ENCODE peak calls at places on chromosomes 1 and 21, in four cellular contexts. T is K562, J is HCT116, A is GM12878. C is an unnamed sample.

GRCh38 chr1:42931108-42931539 is 27.5 kb downstream of the SLC2A1 start:
- DNase-seq in A (peak; percentile 69), T (peak; percentile 76), J (no peak), C (no peak)

GRCh38 chr1:41618066-41618825 is 133.8 kb upstream of the EDN2 start:
- DNase-seq in T (no peak), A (no peak), J (no peak), C (no peak)

GRCh38 chr1:150233359-150234308 is 2.3 kb downstream of the ANP32E start:
- DNase-seq in T (no peak), J (no peak), A (no peak), C (peak; percentile 26)

GRCh38 chr21:33514234-33514633 is 22.7 kb upstream of the DNAJC28 start:
- DNase-seq in A (no peak), T (no peak), J (no peak), C (no peak)

GRCh38 chr1:116325922-116326321 is 47.1 kb upstream of the ATP1A1 start:
- DNase-seq in J (no peak), A (no peak), T (no peak), C (no peak)

GRCh38 chr1:202961220-202961880 is 3.2 kb upstream of the ADIPOR1 start:
- DNase-seq in T (no peak), A (no peak), J (no peak), C (no peak)

GRCh38 chr1:43836267-43836951 is 97.2 kb upstream of the ARTN start:
- DNase-seq in T (peak; percentile 70), J (no peak), A (peak; percentile 88), C (no peak)

GRCh38 chr1:229221106-229222019 is 49.5 kb upstream of the RAB4A start:
- DNase-seq in J (no peak), T (no peak), A (no peak), C (peak; percentile 34)

GRCh38 chr1:188489336-188490112 is 1660.8 kb downstream of the PLA2G4A start:
- DNase-seq in J (peak; percentile 66), T (no peak), A (no peak), C (no peak)

GRCh38 chr1:246110343-246111219 is 396.5 kb downstream of the SMYD3 start:
- DNase-seq in J (no peak), T (peak; percentile 80), A (no peak), C (no peak)

GRCh38 chr1:108704501-108704900 is 8.2 kb upstream of the FNDC7 start:
- DNase-seq in A (no peak), T (no peak), J (no peak), C (no peak)

GRCh38 chr1:91997607-91998195 is 32.1 kb upstream of the EPHX4 start:
- DNase-seq in J (peak; percentile 33), T (no peak), A (peak; percentile 1), C (no peak)

GRCh38 chr1:239058190-239058589 is 328.2 kb upstream of the CHRM3 start:
- DNase-seq in J (no peak), T (no peak), A (no peak), C (no peak)

GRCh38 chr1:226603976-226604845 is 55.6 kb downstream of the STUM start:
- DNase-seq in A (no peak), T (peak; percentile 31), J (no peak), C (peak; percentile 50)

GRCh38 chr1:37919277-37919676 is 27.6 kb downstream of the INPP5B start:
- DNase-seq in T (peak; percentile 57), A (no peak), J (peak; percentile 24), C (no peak)

GRCh38 chr21:36456714-36457399 is 23.1 kb downstream of the CLDN14 start:
- DNase-seq in T (no peak), A (no peak), J (no peak), C (no peak)

GRCh38 chr1:210072129-210072528 is 134.1 kb downstream of the SYT14 start:
- DNase-seq in A (no peak), T (no peak), J (no peak), C (no peak)

GRCh38 chr21:31993826-31994791 is 121.3 kb downstream of the HUNK start:
- DNase-seq in J (no peak), A (no peak), T (no peak), C (no peak)

GRCh38 chr1:190679032-190679431 is 201.4 kb upstream of the BRINP3 start:
- DNase-seq in T (no peak), J (no peak), A (no peak), C (no peak)

GRCh38 chr1:79207786-79208185 is 201.3 kb upstream of the ADGRL4 start:
- DNase-seq in J (no peak), A (no peak), T (no peak), C (no peak)

GRCh38 chr1:19045898-19046889 is 89.7 kb upstream of the IFFO2 start:
- DNase-seq in T (no peak), A (no peak), J (no peak), C (no peak)

GRCh38 chr1:10835423-10836421 is 39.3 kb upstream of the CASZ1 start:
- DNase-seq in A (no peak), T (peak; percentile 96), J (peak; percentile 49), C (peak; percentile 87)

GRCh38 chr1:6971048-6971447 is 185.8 kb downstream of the CAMTA1 start:
- DNase-seq in A (no peak), J (no peak), T (no peak), C (no peak)

GRCh38 chr1:114015075-114015474 is 35.8 kb downstream of the OLFML3 start:
- DNase-seq in T (no peak), A (no peak), J (peak; percentile 45), C (no peak)

GRCh38 chr1:172673761-172674160 is 14.9 kb downstream of the FASLG start:
- DNase-seq in T (no peak), J (no peak), A (no peak), C (no peak)

GRCh38 chr1:19010995-19011696 is 54.7 kb upstream of the IFFO2 start:
- DNase-seq in J (peak; percentile 94), A (peak; percentile 43), T (no peak), C (peak; percentile 69)

GRCh38 chr1:226722240-226722900 is 16.7 kb downstream of the ITPKB start:
- DNase-seq in A (no peak), J (no peak), T (no peak), C (no peak)

GRCh38 chr1:234589064-234589765 is 20.8 kb downstream of the IRF2BP2 start:
- DNase-seq in A (no peak), T (no peak), J (no peak), C (no peak)

GRCh38 chr1:45883633-45884032 is 80.2 kb downstream of the MAST2 start:
- DNase-seq in J (no peak), A (no peak), T (no peak), C (no peak)

GRCh38 chr21:41956926-41957729 is 3.3 kb upstream of the C2CD2 start:
- DNase-seq in A (no peak), J (no peak), T (peak; percentile 68), C (no peak)

GRCh38 chr1:15678578-15678977 is 5.5 kb upstream of the PLEKHM2 start:
- DNase-seq in T (no peak), A (peak; percentile 53), J (peak; percentile 45), C (no peak)

GRCh38 chr1:55500601-55501000 is 285.4 kb upstream of the USP24 start:
- DNase-seq in A (no peak), J (no peak), T (no peak), C (no peak)
- TF ChIP-seq SRF in A (no peak), J (no peak), T (no peak), C (no peak)

DNA sequence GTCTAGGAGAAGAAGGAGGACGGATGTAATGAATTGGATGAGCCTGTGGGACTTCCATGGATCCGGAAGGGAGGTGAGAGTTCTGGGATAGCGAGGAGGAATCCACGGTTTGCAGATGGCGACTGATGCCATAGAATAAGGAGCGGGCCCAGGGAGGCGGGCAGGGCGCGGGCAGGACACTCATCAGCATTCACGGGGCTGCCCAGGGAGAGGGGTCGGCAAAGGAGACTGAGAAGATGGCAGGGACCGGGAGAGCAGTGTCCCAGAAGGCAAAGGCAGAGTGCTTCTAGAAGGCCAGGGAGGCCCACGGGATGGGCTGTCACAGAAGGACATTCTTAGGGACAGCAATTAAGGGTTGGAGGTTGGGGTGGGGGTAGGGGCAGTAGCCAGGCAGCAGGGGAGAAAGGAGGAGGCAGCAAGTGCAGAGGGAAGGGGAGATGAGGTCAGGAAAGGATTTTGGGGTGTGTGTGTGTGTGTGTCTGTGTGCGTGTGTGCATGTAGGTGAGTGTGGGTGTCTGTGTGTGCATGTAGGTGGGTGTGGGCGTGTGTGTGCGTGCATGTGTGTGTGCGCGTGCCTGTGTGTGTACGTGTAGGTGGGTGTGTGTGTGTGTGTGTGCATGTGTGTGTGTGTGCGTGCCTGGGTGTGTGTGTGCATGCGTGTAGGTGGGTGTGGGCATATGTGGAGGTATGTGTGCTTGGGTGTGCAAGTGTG is 1.1 kb upstream of the COL8A2 start:
- DNase-seq in J (no peak), T (no peak), A (no peak), C (no peak)
- H3K4me3 ChIP-seq in J (no peak overlapping the region), T (no peak overlapping the region), A (no peak overlapping the region), C (peak overlapping the region; percentile 29)

GRCh38 chr1:24027838-24028468 is 47.8 kb upstream of the SRSF10 start:
- DNase-seq in T (no peak), J (no peak), A (peak; percentile 20), C (no peak)
- TF ChIP-seq SRF in T (no peak), J (no peak), A (no peak), C (no peak)

DNA sequence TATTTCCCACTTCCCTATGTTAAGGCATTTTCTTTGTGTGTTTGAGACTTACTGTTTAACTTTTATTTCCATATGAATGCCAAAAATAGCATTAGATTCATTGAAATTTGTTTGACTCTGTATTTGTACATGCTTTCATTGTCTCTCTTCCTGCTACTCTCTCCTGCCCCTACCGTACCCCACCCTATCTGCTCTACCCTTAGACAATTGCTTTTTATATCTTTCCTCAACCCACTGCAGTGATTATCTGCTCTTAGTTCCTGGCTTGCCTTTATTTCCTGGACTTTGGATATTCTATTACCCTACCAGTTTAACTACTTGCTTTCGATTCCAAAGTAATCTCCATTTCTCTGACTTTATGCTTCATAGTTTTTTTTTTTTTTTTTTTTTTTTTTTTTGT is 10.5 kb downstream of the RAVER2 start:
- DNase-seq in T (no peak), J (no peak), A (no peak), C (no peak)
- H3K4me3 ChIP-seq in T (no peak overlapping the region), J (no peak overlapping the region), A (no peak overlapping the region), C (no peak overlapping the region)

DNA sequence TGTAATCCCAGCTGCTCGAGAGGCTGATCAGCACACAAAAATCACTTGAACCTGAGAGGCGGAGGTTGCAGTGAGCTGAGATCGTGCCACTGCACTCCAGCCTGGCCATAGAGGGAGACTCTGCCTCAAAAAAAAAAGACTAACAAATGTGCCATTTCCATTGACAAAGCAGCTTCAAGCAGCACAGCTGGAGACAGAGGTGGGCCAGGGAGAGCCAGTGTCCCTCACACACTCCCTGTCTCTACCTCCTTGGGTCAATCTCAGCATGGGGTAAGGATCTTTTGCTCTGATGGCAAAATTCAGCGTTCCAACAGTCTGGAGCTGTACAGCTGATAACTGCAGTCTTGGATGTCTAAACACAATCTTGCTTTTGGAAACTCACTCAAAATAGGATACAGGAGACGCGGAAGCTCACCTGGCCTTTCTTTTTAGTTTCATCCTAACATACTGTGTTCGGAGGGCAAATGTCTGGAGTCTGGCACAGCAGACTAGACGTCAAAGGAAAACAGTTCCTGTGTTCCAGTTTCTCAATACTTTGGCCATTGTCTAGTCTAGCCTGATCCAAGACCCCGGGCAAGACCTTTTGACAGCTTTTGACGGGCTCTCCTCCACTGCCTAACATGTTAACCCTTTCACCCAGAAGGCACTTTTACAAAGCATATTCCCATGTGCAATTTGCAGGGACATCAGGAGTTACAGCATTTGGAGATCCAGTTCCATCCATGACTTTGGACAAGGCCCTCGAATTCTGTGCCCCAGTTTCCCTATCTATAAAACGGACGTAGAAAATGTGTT is 2.9 kb downstream of the RCC2 start:
- DNase-seq in A (no peak), T (no peak), J (no peak), C (no peak)
- TF ChIP-seq SRF in A (no peak), T (no peak), J (no peak), C (no peak)

GRCh38 chr1:178536844-178537371 is 24.0 kb downstream of the TEX35 start:
- DNase-seq in T (no peak), J (peak; percentile 93), A (no peak), C (no peak)
- H3K4me3 ChIP-seq in T (no peak overlapping the region), J (peak overlapping the region; percentile 11), A (no peak overlapping the region), C (no peak overlapping the region)